ENCODE peak calls at places on chromosome 3, in four cellular contexts. One of them, this sample, is unnamed.

GRCh38 chr3:125143538-125143937 is 69.0 kb downstream of the SLC12A8 start:
- DNase-seq in K562: no peak
- DNase-seq in HCT116: no peak
- DNase-seq in transverse colon: no peak
- DNase-seq in this sample: no peak

GRCh38 chr3:134114726-134115125 is 85.0 kb upstream of the SLCO2A1 start:
- DNase-seq in HCT116: no peak
- DNase-seq in K562: no peak
- DNase-seq in transverse colon: no peak
- DNase-seq in this sample: no peak

GRCh38 chr3:33787328-33788009 is 11.0 kb upstream of the PDCD6IP start:
- DNase-seq in transverse colon: peak; percentile 68
- DNase-seq in K562: peak; percentile 88
- DNase-seq in HCT116: peak; percentile 60
- DNase-seq in this sample: no peak

GRCh38 chr3:38555926-38556325 is 59.8 kb downstream of the EXOG start:
- DNase-seq in transverse colon: peak; percentile 3
- DNase-seq in K562: no peak
- DNase-seq in HCT116: no peak
- DNase-seq in this sample: no peak

GRCh38 chr3:49740427-49740826 is 16.7 kb upstream of the GMPPB start:
- DNase-seq in K562: no peak
- DNase-seq in HCT116: no peak
- DNase-seq in transverse colon: no peak
- DNase-seq in this sample: no peak

GRCh38 chr3:72675243-72675642 is 173.0 kb downstream of the SHQ1 start:
- DNase-seq in HCT116: no peak
- DNase-seq in K562: no peak
- DNase-seq in transverse colon: no peak
- DNase-seq in this sample: no peak

GRCh38 chr3:107676469-107677309 is 153.9 kb downstream of the BBX start:
- DNase-seq in HCT116: peak; percentile 4
- DNase-seq in transverse colon: no peak
- DNase-seq in K562: no peak
- DNase-seq in this sample: no peak

GRCh38 chr3:150149651-150150051 is 179.0 kb upstream of the PFN2 start:
- DNase-seq in transverse colon: no peak
- DNase-seq in HCT116: no peak
- DNase-seq in K562: no peak
- DNase-seq in this sample: no peak

GRCh38 chr3:18423401-18424212 is 1.5 kb downstream of the SATB1 start:
- DNase-seq in K562: peak; percentile 31
- DNase-seq in HCT116: peak; percentile 26
- DNase-seq in transverse colon: peak; percentile 61
- DNase-seq in this sample: no peak

GRCh38 chr3:17954801-17955200 is 212.4 kb upstream of the TBC1D5 start:
- DNase-seq in transverse colon: no peak
- DNase-seq in K562: no peak
- DNase-seq in HCT116: no peak
- DNase-seq in this sample: no peak

GRCh38 chr3:132716372-132716771 is 5.8 kb downstream of the NPHP3 start:
- DNase-seq in HCT116: no peak
- DNase-seq in transverse colon: no peak
- DNase-seq in K562: no peak
- DNase-seq in this sample: no peak

GRCh38 chr3:45848392-45848791 is 6.5 kb upstream of the LZTFL1 start:
- DNase-seq in HCT116: no peak
- DNase-seq in K562: no peak
- DNase-seq in transverse colon: no peak
- DNase-seq in this sample: no peak

GRCh38 chr3:128845119-128845518 is 34.3 kb upstream of the ACAD9 start:
- DNase-seq in HCT116: no peak
- DNase-seq in K562: peak; percentile 27
- DNase-seq in transverse colon: no peak
- DNase-seq in this sample: no peak

GRCh38 chr3:89145995-89146394 is 38.6 kb downstream of the EPHA3 start:
- DNase-seq in HCT116: no peak
- DNase-seq in transverse colon: no peak
- DNase-seq in K562: no peak
- DNase-seq in this sample: no peak

GRCh38 chr3:138437281-138437680 is 2.9 kb downstream of the ESYT3 start:
- DNase-seq in K562: no peak
- DNase-seq in transverse colon: no peak
- DNase-seq in HCT116: no peak
- DNase-seq in this sample: no peak

GRCh38 chr3:25565807-25566206 is 98.9 kb downstream of the TOP2B start:
- DNase-seq in transverse colon: no peak
- DNase-seq in HCT116: no peak
- DNase-seq in K562: no peak
- DNase-seq in this sample: no peak

GRCh38 chr3:190780524-190780923 is 82.0 kb downstream of the GMNC start:
- DNase-seq in transverse colon: no peak
- DNase-seq in K562: no peak
- DNase-seq in HCT116: no peak
- DNase-seq in this sample: no peak

DNA sequence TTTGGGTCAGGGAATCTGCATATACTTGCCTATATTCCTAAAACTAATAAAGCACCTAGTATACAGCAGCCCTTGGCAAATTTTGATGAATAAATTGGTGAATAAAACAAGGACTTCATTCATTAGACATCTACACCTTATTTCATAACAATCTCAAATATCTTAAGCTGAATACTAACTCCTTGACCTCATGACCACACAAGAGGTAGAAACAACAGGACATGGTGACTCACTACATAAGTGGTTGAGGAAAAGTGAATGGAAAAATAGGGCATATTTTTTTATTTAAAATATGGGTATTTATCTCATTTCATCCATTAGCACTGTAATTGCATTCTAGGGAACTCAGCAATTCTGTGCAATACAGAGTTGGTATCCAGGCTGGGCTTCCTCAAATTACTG is 7.8 kb upstream of the STAC start:
- DNase-seq in K562: no peak
- DNase-seq in HCT116: no peak
- DNase-seq in transverse colon: no peak
- DNase-seq in this sample: no peak
- TF ChIP-seq POLR2AphosphoS5 in K562: no peak
- TF ChIP-seq POLR2AphosphoS5 in HCT116: no peak
- TF ChIP-seq POLR2AphosphoS5 in transverse colon: no peak
- TF ChIP-seq POLR2AphosphoS5 in this sample: no peak

DNA sequence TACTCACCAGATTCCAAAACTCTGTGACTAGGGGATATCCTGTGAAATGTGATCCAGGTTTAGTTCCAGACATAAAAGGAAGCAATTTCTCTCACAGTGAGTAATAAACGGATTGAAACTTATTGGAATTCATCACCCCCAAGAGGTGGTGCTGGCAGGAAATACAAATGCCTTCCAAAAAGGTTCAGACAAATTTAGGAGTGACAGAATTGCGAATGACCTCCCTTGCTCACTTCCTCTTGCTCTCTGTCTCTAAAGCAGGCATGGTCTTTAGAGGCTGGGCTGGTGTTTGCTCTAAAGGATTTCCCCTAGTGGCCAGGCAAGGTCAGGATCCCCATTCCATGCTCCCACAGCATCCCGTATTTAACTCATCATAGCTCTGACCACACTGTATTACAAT is 449.4 kb upstream of the PPP2R3A start:
- DNase-seq in K562: peak; percentile 22
- DNase-seq in transverse colon: no peak
- DNase-seq in HCT116: peak; percentile 22
- DNase-seq in this sample: no peak
- TF ChIP-seq CTCF in K562: peak; percentile 23
- TF ChIP-seq CTCF in transverse colon: no peak
- TF ChIP-seq CTCF in HCT116: peak; percentile 69
- TF ChIP-seq CTCF in this sample: no peak

DNA sequence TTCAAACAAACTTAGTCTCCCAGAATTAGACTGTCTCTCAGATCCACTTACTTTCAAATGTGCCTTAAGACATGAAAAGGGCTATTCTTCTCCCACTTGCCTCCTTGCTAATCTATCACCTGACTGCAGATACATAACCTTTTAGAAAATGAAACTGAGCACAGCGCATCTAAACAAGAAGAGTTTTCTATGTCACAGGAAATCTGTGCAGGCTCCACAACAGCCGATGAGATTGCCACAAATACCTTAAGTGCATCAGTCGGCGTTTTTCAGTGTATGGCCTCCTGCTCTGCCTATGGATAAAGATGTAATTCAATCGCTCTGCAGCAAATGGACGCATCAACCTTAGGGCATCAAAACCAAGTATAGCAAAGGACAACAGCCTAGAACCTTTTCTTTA is 544.2 kb downstream of the FOXP1 start:
- DNase-seq in HCT116: no peak
- DNase-seq in transverse colon: no peak
- DNase-seq in K562: no peak
- DNase-seq in this sample: no peak
- TF ChIP-seq POLR2AphosphoS5 in HCT116: no peak
- TF ChIP-seq POLR2AphosphoS5 in transverse colon: no peak
- TF ChIP-seq POLR2AphosphoS5 in K562: no peak
- TF ChIP-seq POLR2AphosphoS5 in this sample: no peak

DNA sequence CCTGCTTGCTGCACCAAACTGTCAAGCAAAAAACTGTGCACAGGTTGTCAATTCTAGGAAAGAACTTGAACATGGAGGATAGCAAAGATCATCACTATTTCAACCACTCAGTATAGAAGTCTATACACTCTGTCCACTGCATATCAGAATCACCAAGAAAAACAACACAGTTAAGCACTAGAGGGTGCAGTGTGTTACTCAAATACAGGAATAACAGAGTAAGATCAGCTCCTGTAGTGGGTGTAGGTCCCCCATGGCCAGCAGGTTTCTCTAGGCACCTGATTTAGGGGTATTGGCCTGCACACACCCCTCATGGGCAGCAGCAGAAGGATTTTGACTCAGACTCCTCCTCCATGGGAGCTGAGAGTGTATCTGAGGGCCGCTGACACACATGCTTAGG is 464.1 kb downstream of the EPHA6 start:
- DNase-seq in transverse colon: no peak
- DNase-seq in K562: no peak
- DNase-seq in HCT116: no peak
- DNase-seq in this sample: no peak
- TF ChIP-seq CTCF in transverse colon: no peak
- TF ChIP-seq CTCF in K562: no peak
- TF ChIP-seq CTCF in HCT116: no peak
- TF ChIP-seq CTCF in this sample: no peak

GRCh38 chr3:105759442-105760078 is 109.3 kb downstream of the CBLB start:
- DNase-seq in K562: no peak
- DNase-seq in HCT116: no peak
- DNase-seq in transverse colon: no peak
- DNase-seq in this sample: no peak
- TF ChIP-seq POLR2AphosphoS5 in K562: no peak
- TF ChIP-seq POLR2AphosphoS5 in HCT116: no peak
- TF ChIP-seq POLR2AphosphoS5 in transverse colon: no peak
- TF ChIP-seq POLR2AphosphoS5 in this sample: no peak

DNA sequence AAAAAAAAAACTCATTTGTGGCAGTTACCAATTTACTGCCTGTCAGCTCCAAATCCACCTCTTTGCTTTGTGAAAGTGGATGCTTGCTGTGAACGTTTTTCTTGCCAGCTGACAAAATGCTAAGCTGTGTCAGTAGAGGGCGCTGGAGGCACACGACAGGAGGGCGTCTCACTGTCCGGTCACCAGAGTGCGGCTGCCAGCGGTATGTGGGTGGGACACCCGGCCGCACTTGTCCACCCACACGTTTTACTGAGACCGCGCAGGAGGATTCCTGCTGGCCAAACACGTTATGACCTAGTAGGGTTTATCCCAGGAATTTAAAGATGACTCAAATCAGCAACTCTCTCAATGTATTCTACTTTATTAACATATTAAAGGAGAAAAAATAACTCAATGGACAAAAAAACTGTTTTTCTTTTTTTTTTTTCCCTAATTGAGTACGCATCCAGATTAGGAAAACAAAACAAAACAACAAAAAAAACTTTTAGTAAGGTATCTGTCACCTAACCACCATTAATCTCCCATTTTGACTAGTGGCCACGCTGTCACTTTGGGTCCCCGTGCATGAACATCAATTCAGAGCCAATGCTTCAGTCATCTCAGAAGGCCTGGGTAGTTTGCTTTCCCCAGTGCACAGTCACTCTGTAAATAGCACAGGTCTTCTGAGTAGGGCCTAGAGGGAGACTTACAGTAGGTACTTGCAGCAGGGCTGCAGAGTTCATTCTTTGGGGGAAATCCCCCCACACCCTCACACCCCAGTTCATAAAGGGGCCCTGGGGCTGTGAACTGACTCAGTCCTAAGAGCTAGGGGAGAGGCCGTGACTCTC is 43.8 kb upstream of the RPL35A start:
- DNase-seq in K562: peak; percentile 95
- DNase-seq in transverse colon: peak; percentile 87
- DNase-seq in HCT116: peak; percentile 84
- DNase-seq in this sample: no peak
- TF ChIP-seq CTCF in K562: peak; percentile 96
- TF ChIP-seq CTCF in transverse colon: peak; percentile 84
- TF ChIP-seq CTCF in HCT116: peak; percentile 91
- TF ChIP-seq CTCF in this sample: peak; percentile 89

GRCh38 chr3:11634081-11634635 is 9.6 kb downstream of the VGLL4 start:
- DNase-seq in HCT116: no peak
- DNase-seq in transverse colon: no peak
- DNase-seq in K562: no peak
- DNase-seq in this sample: no peak

GRCh38 chr3:11632564-11632963 is 11.2 kb downstream of the VGLL4 start:
- DNase-seq in HCT116: no peak
- DNase-seq in K562: no peak
- DNase-seq in transverse colon: no peak
- DNase-seq in this sample: no peak

GRCh38 chr3:11629716-11630115 is 14.0 kb downstream of the VGLL4 start:
- DNase-seq in HCT116: no peak
- DNase-seq in K562: no peak
- DNase-seq in transverse colon: no peak
- DNase-seq in this sample: no peak

GRCh38 chr3:11632966-11633365 is 10.7 kb downstream of the VGLL4 start:
- DNase-seq in transverse colon: no peak
- DNase-seq in HCT116: no peak
- DNase-seq in K562: no peak
- DNase-seq in this sample: no peak

GRCh38 chr3:11631822-11632221 is 11.9 kb downstream of the VGLL4 start:
- DNase-seq in HCT116: no peak
- DNase-seq in K562: no peak
- DNase-seq in transverse colon: no peak
- DNase-seq in this sample: no peak
- TF ChIP-seq POLR2AphosphoS5 in HCT116: no peak
- TF ChIP-seq POLR2AphosphoS5 in K562: no peak
- TF ChIP-seq POLR2AphosphoS5 in transverse colon: no peak
- TF ChIP-seq POLR2AphosphoS5 in this sample: no peak

GRCh38 chr3:189049458-189050231 is 122.1 kb upstream of the TPRG1 start:
- DNase-seq in K562: no peak
- DNase-seq in transverse colon: no peak
- DNase-seq in HCT116: no peak
- DNase-seq in this sample: no peak
- TF ChIP-seq CTCF in K562: no peak
- TF ChIP-seq CTCF in transverse colon: no peak
- TF ChIP-seq CTCF in HCT116: peak; percentile 29
- TF ChIP-seq CTCF in this sample: no peak

This sample was measured in vagina.